ENCODE peak calls at places on chromosome 2, in seven cellular contexts. One of them, this sample, is unnamed. For H3K27me3, the result is how much of the 10 kb centered on the place peaks cover.

GRCh38 chr2:223696719-223697118 is 94.6 kb upstream of the SCG2 start:
- DNase-seq in upper lobe of right lung: no peak
- DNase-seq in breast epithelium: no peak
- DNase-seq in H1: no peak
- DNase-seq in thyroid gland: no peak
- DNase-seq in PC-9: peak
- DNase-seq in PC-3: peak
- DNase-seq in this sample: no peak

GRCh38 chr2:111225871-111226270 is 105.2 kb downstream of the BCL2L11 start:
- DNase-seq in upper lobe of right lung: no peak
- DNase-seq in breast epithelium: no peak
- DNase-seq in H1: no peak
- DNase-seq in thyroid gland: peak
- DNase-seq in PC-9: no peak
- DNase-seq in PC-3: peak
- DNase-seq in this sample: no peak

GRCh38 chr2:235371018-235371417 is 122.8 kb upstream of the AGAP1 start:
- DNase-seq in upper lobe of right lung: no peak
- DNase-seq in breast epithelium: no peak
- DNase-seq in H1: no peak
- DNase-seq in thyroid gland: no peak
- DNase-seq in PC-9: no peak
- DNase-seq in PC-3: no peak
- DNase-seq in this sample: no peak

GRCh38 chr2:20221169-20221938 is 3.6 kb downstream of the SDC1 start:
- DNase-seq in upper lobe of right lung: peak
- DNase-seq in breast epithelium: no peak
- DNase-seq in H1: no peak
- DNase-seq in thyroid gland: no peak
- DNase-seq in PC-9: no peak
- DNase-seq in PC-3: no peak
- DNase-seq in this sample: no peak

GRCh38 chr2:205372141-205372540 is 310.2 kb upstream of the NRP2 start:
- DNase-seq in upper lobe of right lung: no peak
- DNase-seq in breast epithelium: no peak
- DNase-seq in H1: no peak
- DNase-seq in thyroid gland: no peak
- DNase-seq in PC-9: no peak
- DNase-seq in PC-3: no peak
- DNase-seq in this sample: no peak

GRCh38 chr2:136116111-136116812 is 1.7 kb downstream of the CXCR4 start:
- DNase-seq in upper lobe of right lung: peak
- DNase-seq in breast epithelium: no peak
- DNase-seq in H1: peak
- DNase-seq in thyroid gland: peak
- DNase-seq in PC-9: no peak
- DNase-seq in PC-3: peak
- DNase-seq in this sample: peak

GRCh38 chr2:27428978-27429541 is 629 bp downstream of the NRBP1 start:
- DNase-seq in upper lobe of right lung: peak
- DNase-seq in breast epithelium: peak
- DNase-seq in H1: peak
- DNase-seq in thyroid gland: peak
- DNase-seq in PC-9: peak
- DNase-seq in PC-3: peak
- DNase-seq in this sample: peak

GRCh38 chr2:402206-402605 is 114.3 kb upstream of the ALKAL2 start:
- DNase-seq in upper lobe of right lung: no peak
- DNase-seq in breast epithelium: no peak
- DNase-seq in H1: no peak
- DNase-seq in thyroid gland: no peak
- DNase-seq in PC-9: no peak
- DNase-seq in PC-3: no peak
- DNase-seq in this sample: no peak

GRCh38 chr2:46335966-46336436 is 38.8 kb downstream of the EPAS1 start:
- DNase-seq in upper lobe of right lung: peak
- DNase-seq in breast epithelium: no peak
- DNase-seq in H1: no peak
- DNase-seq in thyroid gland: no peak
- DNase-seq in PC-9: no peak
- DNase-seq in PC-3: peak
- DNase-seq in this sample: no peak

GRCh38 chr2:221589696-221590095 is 17.6 kb upstream of the EPHA4 start:
- DNase-seq in upper lobe of right lung: no peak
- DNase-seq in breast epithelium: no peak
- DNase-seq in H1: no peak
- DNase-seq in thyroid gland: no peak
- DNase-seq in PC-9: no peak
- DNase-seq in PC-3: no peak
- DNase-seq in this sample: no peak

GRCh38 chr2:175854665-175855064 is 147.4 kb downstream of the LNPK start:
- DNase-seq in upper lobe of right lung: no peak
- DNase-seq in breast epithelium: no peak
- DNase-seq in H1: no peak
- DNase-seq in thyroid gland: no peak
- DNase-seq in PC-9: no peak
- DNase-seq in PC-3: no peak
- DNase-seq in this sample: no peak

GRCh38 chr2:218166791-218167190 is at the start of gene CXCR1:
- DNase-seq in upper lobe of right lung: no peak
- DNase-seq in breast epithelium: no peak
- DNase-seq in H1: no peak
- DNase-seq in thyroid gland: no peak
- DNase-seq in PC-9: no peak
- DNase-seq in PC-3: peak
- DNase-seq in this sample: peak

GRCh38 chr2:218161639-218162038 is 5.1 kb downstream of the CXCR1 start:
- DNase-seq in upper lobe of right lung: no peak
- DNase-seq in breast epithelium: no peak
- DNase-seq in H1: no peak
- DNase-seq in thyroid gland: no peak
- DNase-seq in PC-9: no peak
- DNase-seq in PC-3: peak
- DNase-seq in this sample: no peak

GRCh38 chr2:218168016-218168415 is 1.3 kb upstream of the CXCR1 start:
- DNase-seq in upper lobe of right lung: no peak
- DNase-seq in breast epithelium: no peak
- DNase-seq in H1: no peak
- DNase-seq in thyroid gland: no peak
- DNase-seq in PC-9: no peak
- DNase-seq in PC-3: no peak
- DNase-seq in this sample: no peak

GRCh38 chr2:218162817-218163216 is 3.9 kb downstream of the CXCR1 start:
- DNase-seq in upper lobe of right lung: no peak
- DNase-seq in breast epithelium: no peak
- DNase-seq in H1: no peak
- DNase-seq in thyroid gland: no peak
- DNase-seq in PC-9: no peak
- DNase-seq in PC-3: no peak
- DNase-seq in this sample: no peak
- H3K27me3 ChIP-seq in upper lobe of right lung: under half
- H3K27me3 ChIP-seq in breast epithelium: under half
- H3K27me3 ChIP-seq in H1: under half
- H3K27me3 ChIP-seq in thyroid gland: under half
- H3K27me3 ChIP-seq in PC-9: under half
- H3K27me3 ChIP-seq in PC-3: half or more
- H3K27me3 ChIP-seq in this sample: under half

GRCh38 chr2:118786691-118787090 is 60.8 kb downstream of the EN1 start:
- DNase-seq in upper lobe of right lung: no peak
- DNase-seq in breast epithelium: no peak
- DNase-seq in H1: no peak
- DNase-seq in thyroid gland: no peak
- DNase-seq in PC-9: no peak
- DNase-seq in PC-3: no peak
- DNase-seq in this sample: no peak
- H3K27ac ChIP-seq in upper lobe of right lung: no peak
- H3K27ac ChIP-seq in breast epithelium: no peak
- H3K27ac ChIP-seq in H1: no peak
- H3K27ac ChIP-seq in thyroid gland: no peak
- H3K27ac ChIP-seq in PC-9: no peak
- H3K27ac ChIP-seq in PC-3: no peak
- H3K27ac ChIP-seq in this sample: no peak

DNA sequence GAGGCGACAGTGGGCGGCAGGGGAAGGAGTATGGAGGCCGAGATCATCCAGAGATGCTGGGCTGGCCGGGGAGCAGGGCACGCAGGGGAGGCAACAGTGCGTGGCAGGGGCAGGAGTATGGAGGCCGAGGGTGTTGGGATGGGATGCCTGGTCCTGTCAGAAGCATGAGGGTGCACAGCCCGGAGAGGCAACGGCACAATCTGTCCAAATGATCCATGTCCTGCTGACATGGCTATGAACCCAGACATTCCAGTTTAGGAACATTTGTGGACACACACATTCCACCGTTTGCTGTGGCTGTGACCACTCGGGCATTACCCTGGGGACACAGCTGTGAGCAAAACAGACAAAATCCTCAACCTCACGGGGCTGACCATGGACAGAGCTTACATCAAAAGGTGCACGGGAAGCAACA is 144.1 kb upstream of the GPC1 start:
- DNase-seq in upper lobe of right lung: no peak
- DNase-seq in breast epithelium: no peak
- DNase-seq in H1: no peak
- DNase-seq in thyroid gland: no peak
- DNase-seq in PC-9: no peak
- DNase-seq in PC-3: no peak
- DNase-seq in this sample: no peak
- H3K27me3 ChIP-seq in upper lobe of right lung: under half
- H3K27me3 ChIP-seq in breast epithelium: under half
- H3K27me3 ChIP-seq in H1: under half
- H3K27me3 ChIP-seq in thyroid gland: under half
- H3K27me3 ChIP-seq in PC-9: under half
- H3K27me3 ChIP-seq in PC-3: under half
- H3K27me3 ChIP-seq in this sample: under half

GRCh38 chr2:30663806-30664205 is 143.4 kb downstream of the CAPN13 start:
- DNase-seq in upper lobe of right lung: no peak
- DNase-seq in breast epithelium: no peak
- DNase-seq in H1: peak
- DNase-seq in thyroid gland: no peak
- DNase-seq in PC-9: no peak
- DNase-seq in PC-3: no peak
- DNase-seq in this sample: no peak

GRCh38 chr2:30664761-30665358 is 142.4 kb downstream of the CAPN13 start:
- DNase-seq in upper lobe of right lung: no peak
- DNase-seq in breast epithelium: no peak
- DNase-seq in H1: peak
- DNase-seq in thyroid gland: no peak
- DNase-seq in PC-9: peak
- DNase-seq in PC-3: peak
- DNase-seq in this sample: no peak

GRCh38 chr2:30665761-30666306 is 141.4 kb downstream of the CAPN13 start:
- DNase-seq in upper lobe of right lung: no peak
- DNase-seq in breast epithelium: no peak
- DNase-seq in H1: peak
- DNase-seq in thyroid gland: no peak
- DNase-seq in PC-9: no peak
- DNase-seq in PC-3: no peak
- DNase-seq in this sample: no peak

GRCh38 chr2:30663321-30663720 is 143.9 kb downstream of the CAPN13 start:
- DNase-seq in upper lobe of right lung: no peak
- DNase-seq in breast epithelium: no peak
- DNase-seq in H1: no peak
- DNase-seq in thyroid gland: no peak
- DNase-seq in PC-9: no peak
- DNase-seq in PC-3: no peak
- DNase-seq in this sample: no peak

GRCh38 chr2:30666307-30666874 is 140.9 kb downstream of the CAPN13 start:
- DNase-seq in upper lobe of right lung: no peak
- DNase-seq in breast epithelium: no peak
- DNase-seq in H1: no peak
- DNase-seq in thyroid gland: no peak
- DNase-seq in PC-9: no peak
- DNase-seq in PC-3: peak
- DNase-seq in this sample: no peak
- H3K27ac ChIP-seq in upper lobe of right lung: no peak
- H3K27ac ChIP-seq in breast epithelium: no peak
- H3K27ac ChIP-seq in H1: peak
- H3K27ac ChIP-seq in thyroid gland: no peak
- H3K27ac ChIP-seq in PC-9: peak
- H3K27ac ChIP-seq in PC-3: peak
- H3K27ac ChIP-seq in this sample: no peak

DNA sequence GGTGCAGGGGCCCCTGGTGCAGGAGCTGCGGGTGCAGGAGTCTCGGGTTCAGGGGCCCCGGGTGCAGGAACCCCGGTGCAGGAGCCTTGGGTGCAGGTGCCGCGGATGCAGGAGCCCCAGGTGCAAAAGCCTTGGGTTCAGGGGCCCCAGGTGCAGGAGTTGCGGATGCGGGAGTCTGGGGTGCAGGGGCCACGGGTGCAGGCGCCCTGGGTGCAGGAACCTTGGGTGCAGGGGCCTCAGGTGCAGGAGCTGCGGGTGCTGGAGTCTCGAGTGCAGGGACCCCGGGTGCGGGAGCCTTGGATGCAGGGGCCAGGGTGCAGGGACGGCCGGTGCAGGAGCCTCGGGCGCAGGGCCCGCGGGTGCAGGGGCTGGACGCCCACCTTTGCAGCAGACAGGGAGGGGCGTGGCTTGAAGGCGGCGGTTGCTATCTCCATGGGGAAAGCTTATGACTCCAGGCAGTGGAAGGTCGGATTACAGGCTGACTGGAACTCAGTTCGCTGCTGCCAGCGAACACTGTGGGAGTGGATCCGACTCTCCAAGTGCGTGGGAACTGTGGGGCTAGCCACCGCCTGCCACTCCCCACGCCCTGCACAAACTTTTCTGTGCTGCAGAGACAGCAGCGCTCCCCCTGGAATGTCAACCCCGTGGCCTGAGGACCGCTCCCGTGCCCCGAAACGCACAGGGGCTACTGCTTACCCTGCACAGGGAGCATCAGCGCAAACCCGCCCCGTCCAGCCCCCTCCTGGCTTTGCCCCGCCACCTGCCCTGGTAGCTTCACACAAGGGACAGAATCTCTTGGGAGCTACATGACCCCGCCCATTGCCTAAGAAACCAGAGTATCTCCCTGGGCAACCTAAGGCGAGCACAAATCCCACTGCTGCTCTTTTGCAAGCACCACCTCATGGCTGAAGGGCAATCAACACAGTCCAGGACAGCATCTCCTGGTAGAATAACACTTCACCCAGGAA is 40.3 kb downstream of the COPS9 start:
- DNase-seq in upper lobe of right lung: no peak
- DNase-seq in breast epithelium: no peak
- DNase-seq in H1: peak
- DNase-seq in thyroid gland: no peak
- DNase-seq in PC-9: no peak
- DNase-seq in PC-3: no peak
- DNase-seq in this sample: no peak
- H3K27me3 ChIP-seq in upper lobe of right lung: half or more
- H3K27me3 ChIP-seq in breast epithelium: under half
- H3K27me3 ChIP-seq in H1: under half
- H3K27me3 ChIP-seq in thyroid gland: under half
- H3K27me3 ChIP-seq in PC-9: half or more
- H3K27me3 ChIP-seq in PC-3: half or more
- H3K27me3 ChIP-seq in this sample: under half